ENCODE peak calls at places on chromosomes 5 and 9, in five cellular contexts. O is activated CD8-positive, alpha-beta memory T cell treated with anti-CD3 and anti-CD28 coated beads for 1 hour; F is skeletal muscle cell; Q is stimulated activated CD4-positive, alpha-beta T cell treated with anti-CD3 and anti-CD28 coated beads, Interleukin-2, amount 100 ng/mL, for 4 hours; B is activated CD4-positive, CD25-positive, alpha-beta regulatory T cell treated with anti-CD3 and anti-CD28 coated beads, Interleukin-2, amount 50 U/mL, for 72 hours. U is an unnamed sample.

GRCh38 chr9:108838017-108838416 is 17.8 kb downstream of the ACTL7B start:
- DNase-seq in O (no peak), F (peak; percentile 56), Q (no peak), B (no peak), U (no peak)

GRCh38 chr9:135990468-135991429 is 29.6 kb upstream of the UBAC1 start:
- DNase-seq in O (peak; percentile 27), F (no peak), Q (peak; percentile 29), B (no peak), U (no peak)

GRCh38 chr5:68415177-68416085 is 199.9 kb downstream of the PIK3R1 start:
- DNase-seq in O (no peak), F (no peak), Q (no peak), B (no peak), U (no peak)

GRCh38 chr5:151040211-151040747 is 19.9 kb downstream of the GPX3 start:
- DNase-seq in O (no peak), F (no peak), Q (no peak), B (no peak), U (no peak)

GRCh38 chr5:12526113-12526512 is 621.9 kb upstream of the CTNND2 start:
- DNase-seq in O (no peak), F (no peak), Q (no peak), B (no peak), U (no peak)

GRCh38 chr9:87441251-87441650 is 56.4 kb upstream of the DAPK1 start:
- DNase-seq in O (no peak), F (no peak), Q (no peak), B (no peak), U (no peak)

GRCh38 chr5:116076496-116076895 is 8.3 kb upstream of the COMMD10 start:
- DNase-seq in O (no peak), F (no peak), Q (no peak), B (no peak), U (no peak)

GRCh38 chr9:109022909-109023308 is 9.6 kb upstream of the CTNNAL1 start:
- DNase-seq in O (no peak), F (no peak), Q (no peak), B (no peak), U (no peak)

GRCh38 chr9:7169717-7170348 is 412.1 kb downstream of the KDM4C start:
- DNase-seq in O (no peak), F (peak; percentile 24), Q (no peak), B (no peak), U (no peak)

GRCh38 chr9:132671620-132672412 is 1.6 kb downstream of the GTF3C4 start:
- DNase-seq in O (no peak), F (no peak), Q (no peak), B (no peak), U (no peak)

GRCh38 chr5:179271301-179271650 is 74.0 kb downstream of the ADAMTS2 start:
- DNase-seq in O (no peak), F (no peak), Q (no peak), B (peak; percentile 14), U (no peak)

U was measured in T-helper 2 cell treated with Interferon-gamma antibody and Interleukin-4, amounts not matched to agents 5 μg/mL and 100 μg/mL, for 36 hours.